ENCODE peak calls at places on chromosomes 16 and 17, in five cellular contexts. I is GM12878; M is CD8-positive, alpha-beta T cell; K is AG10803; D is CD4-positive, alpha-beta T cell. Q is an unnamed sample.

GRCh38 chr17:79465011-79466006 is 145.5 kb downstream of the RBFOX3 start:
- DNase-seq in I (no peak), M (no peak), K (no peak), D (no peak), Q (no peak)

GRCh38 chr17:19805006-19805405 is 56.9 kb upstream of the ALDH3A1 start:
- DNase-seq in I (no peak), M (no peak), K (peak), D (no peak), Q (no peak)

GRCh38 chr16:2830355-2830695 is 222 bp downstream of the ZG16B start:
- DNase-seq in I (no peak), M (no peak), K (no peak), D (no peak), Q (no peak)

GRCh38 chr16:69064789-69065313 is 40.6 kb upstream of the HAS3 start:
- DNase-seq in I (no peak), M (no peak), K (no peak), D (no peak), Q (no peak)

GRCh38 chr17:41692722-41693521 is 4.2 kb downstream of the EIF1 start:
- DNase-seq in I (no peak), M (no peak), K (peak), D (no peak), Q (no peak)

GRCh38 chr17:47352848-47353247 is 29.1 kb downstream of the EFCAB13 start:
- DNase-seq in I (no peak), M (no peak), K (no peak), D (no peak), Q (no peak)

GRCh38 chr16:85969159-85969558 is 70.2 kb downstream of the IRF8 start:
- DNase-seq in I (no peak), M (no peak), K (peak), D (no peak), Q (no peak)

GRCh38 chr17:59487161-59487873 is 78.1 kb upstream of the DHX40 start:
- DNase-seq in I (no peak), M (no peak), K (peak), D (no peak), Q (no peak)

GRCh38 chr16:27472091-27473020 is 70.4 kb downstream of the IL21R start:
- DNase-seq in I (no peak), M (no peak), K (peak), D (no peak), Q (no peak)

GRCh38 chr16:85303354-85303883 is 191.1 kb upstream of the CIBAR2 start:
- DNase-seq in I (no peak), M (peak), K (no peak), D (peak), Q (peak)

GRCh38 chr17:36092228-36092627 is 2.3 kb upstream of the CCL3 start:
- DNase-seq in I (peak), M (no peak), K (no peak), D (no peak), Q (no peak)

GRCh38 chr17:65231086-65231485 is 93.9 kb downstream of the RGS9 start:
- DNase-seq in I (no peak), M (no peak), K (no peak), D (no peak), Q (no peak)

GRCh38 chr16:78570409-78571141 is 471.1 kb downstream of the WWOX start:
- DNase-seq in I (no peak), M (no peak), K (no peak), D (no peak), Q (no peak)

GRCh38 chr17:8221663-8222379 is 11.4 kb upstream of the AURKB start:
- DNase-seq in I (peak), M (peak), K (peak), D (peak), Q (peak)

GRCh38 chr17:77999413-78000173 is 41.1 kb downstream of the TNRC6C start:
- DNase-seq in I (no peak), M (no peak), K (peak), D (no peak), Q (no peak)

GRCh38 chr17:1716076-1716911 is 6.1 kb upstream of the TLCD2 start:
- DNase-seq in I (peak), M (peak), K (peak), D (peak), Q (peak)
- TF ChIP-seq CTCF in I (no peak), M (no peak), K (peak), D (no peak), Q (no peak)

DNA sequence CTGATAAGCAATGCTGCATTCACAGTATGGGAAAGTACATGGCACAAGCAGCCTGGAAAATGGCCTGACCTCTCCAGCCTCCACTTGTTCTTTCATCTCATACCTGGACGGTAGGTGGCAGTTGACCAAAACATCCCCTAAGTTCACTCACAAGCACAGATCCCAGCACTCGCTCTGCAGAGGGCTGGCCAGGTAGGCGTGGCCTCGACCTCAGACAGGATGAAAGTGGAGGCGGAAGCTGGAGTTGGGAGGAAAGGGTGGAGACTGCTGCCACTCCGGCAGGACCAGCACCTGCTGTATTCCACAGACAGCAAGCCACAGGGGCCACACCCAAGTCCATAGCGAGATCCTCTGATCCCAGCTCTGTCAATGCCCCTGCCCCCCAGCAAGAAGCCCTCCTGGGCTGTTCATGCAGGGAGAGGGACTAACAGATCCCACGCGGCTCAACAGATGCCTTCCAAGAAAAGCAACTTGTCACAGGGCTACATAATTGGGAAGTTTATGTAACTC is 31.3 kb downstream of the ZCCHC14 start:
- DNase-seq in I (no peak), M (no peak), K (no peak), D (no peak), Q (peak)
- TF ChIP-seq CTCF in I (peak), M (no peak), K (no peak), D (no peak), Q (peak)

GRCh38 chr17:48375356-48375755 is 54.7 kb downstream of the SKAP1 start:
- DNase-seq in I (no peak), M (no peak), K (peak), D (no peak), Q (no peak)
- TF ChIP-seq CTCF in I (no peak), M (no peak), K (no peak), D (no peak), Q (no peak)

GRCh38 chr17:58446086-58446485 is 28.8 kb upstream of the RNF43 start:
- DNase-seq in I (no peak), M (no peak), K (no peak), D (no peak), Q (no peak)

GRCh38 chr17:58452738-58453137 is 35.4 kb upstream of the RNF43 start:
- DNase-seq in I (no peak), M (no peak), K (no peak), D (no peak), Q (no peak)

GRCh38 chr17:58447039-58447975 is 30.0 kb upstream of the RNF43 start:
- DNase-seq in I (peak), M (peak), K (peak), D (peak), Q (peak)
- TF ChIP-seq CTCF in I (peak), M (peak), K (peak), D (peak), Q (peak)

Q was measured in GM10248.